ENCODE peak calls at places on chromosome 20, in ten cellular contexts. One of them, this sample, is unnamed.
A peak's percentile ranks its signal among the peaks of the same experiment; 100 is the strongest.

GRCh38 chr20:8642247-8642646 is 426.6 kb upstream of the PLCB4 start:
- DNase-seq in endothelial cell of umbilical vein: no peak
- DNase-seq in HCT116: no peak
- DNase-seq in SK-N-MC: no peak
- DNase-seq in transverse colon: no peak
- DNase-seq in GM12878: no peak
- DNase-seq in stomach: no peak
- DNase-seq in K562: no peak
- DNase-seq in GM23338: no peak
- DNase-seq in prostate gland: no peak
- DNase-seq in this sample: no peak

GRCh38 chr20:61933481-61933950 is 132.2 kb downstream of the TAF4 start:
- DNase-seq in endothelial cell of umbilical vein: no peak
- DNase-seq in HCT116: no peak
- DNase-seq in SK-N-MC: no peak
- DNase-seq in transverse colon: no peak
- DNase-seq in GM12878: no peak
- DNase-seq in stomach: no peak
- DNase-seq in K562: no peak
- DNase-seq in GM23338: no peak
- DNase-seq in prostate gland: no peak
- DNase-seq in this sample: peak; percentile 27

GRCh38 chr20:2729251-2729713 is 36.7 kb downstream of the EBF4 start:
- DNase-seq in endothelial cell of umbilical vein: no peak
- DNase-seq in HCT116: no peak
- DNase-seq in SK-N-MC: no peak
- DNase-seq in transverse colon: no peak
- DNase-seq in GM12878: no peak
- DNase-seq in stomach: no peak
- DNase-seq in K562: peak; percentile 21
- DNase-seq in GM23338: no peak
- DNase-seq in prostate gland: no peak
- DNase-seq in this sample: no peak

GRCh38 chr20:6660441-6660840 is 107.0 kb upstream of the BMP2 start:
- DNase-seq in endothelial cell of umbilical vein: no peak
- DNase-seq in HCT116: no peak
- DNase-seq in SK-N-MC: no peak
- DNase-seq in transverse colon: peak; percentile 79
- DNase-seq in GM12878: no peak
- DNase-seq in stomach: peak; percentile 75
- DNase-seq in K562: no peak
- DNase-seq in GM23338: no peak
- DNase-seq in prostate gland: no peak
- DNase-seq in this sample: no peak

GRCh38 chr20:52048365-52048764 is 143.2 kb downstream of the ZFP64 start:
- DNase-seq in endothelial cell of umbilical vein: no peak
- DNase-seq in HCT116: no peak
- DNase-seq in SK-N-MC: no peak
- DNase-seq in transverse colon: no peak
- DNase-seq in GM12878: no peak
- DNase-seq in stomach: no peak
- DNase-seq in K562: no peak
- DNase-seq in GM23338: peak; percentile 84
- DNase-seq in prostate gland: no peak
- DNase-seq in this sample: no peak

GRCh38 chr20:35866446-35867202 is 87.7 kb downstream of the SCAND1 start:
- DNase-seq in endothelial cell of umbilical vein: no peak
- DNase-seq in HCT116: no peak
- DNase-seq in SK-N-MC: no peak
- DNase-seq in transverse colon: no peak
- DNase-seq in GM12878: no peak
- DNase-seq in stomach: no peak
- DNase-seq in K562: no peak
- DNase-seq in GM23338: no peak
- DNase-seq in prostate gland: no peak
- DNase-seq in this sample: no peak

GRCh38 chr20:43584448-43585138 is 6.1 kb upstream of the IFT52 start:
- DNase-seq in endothelial cell of umbilical vein: no peak
- DNase-seq in HCT116: no peak
- DNase-seq in SK-N-MC: no peak
- DNase-seq in transverse colon: no peak
- DNase-seq in GM12878: no peak
- DNase-seq in stomach: no peak
- DNase-seq in K562: no peak
- DNase-seq in GM23338: peak; percentile 22
- DNase-seq in prostate gland: no peak
- DNase-seq in this sample: no peak

GRCh38 chr20:63317061-63317460 is 24.1 kb downstream of the COL20A1 start:
- DNase-seq in endothelial cell of umbilical vein: no peak
- DNase-seq in HCT116: no peak
- DNase-seq in SK-N-MC: no peak
- DNase-seq in transverse colon: no peak
- DNase-seq in GM12878: no peak
- DNase-seq in stomach: no peak
- DNase-seq in K562: no peak
- DNase-seq in GM23338: no peak
- DNase-seq in prostate gland: no peak
- DNase-seq in this sample: no peak

GRCh38 chr20:13487202-13487601 is 151.5 kb downstream of the TASP1 start:
- DNase-seq in endothelial cell of umbilical vein: no peak
- DNase-seq in HCT116: no peak
- DNase-seq in SK-N-MC: no peak
- DNase-seq in transverse colon: no peak
- DNase-seq in GM12878: no peak
- DNase-seq in stomach: no peak
- DNase-seq in K562: no peak
- DNase-seq in GM23338: no peak
- DNase-seq in prostate gland: no peak
- DNase-seq in this sample: no peak

GRCh38 chr20:24106155-24106800 is 117.7 kb upstream of the GGTLC1 start:
- DNase-seq in endothelial cell of umbilical vein: peak; percentile 61
- DNase-seq in HCT116: no peak
- DNase-seq in SK-N-MC: no peak
- DNase-seq in transverse colon: no peak
- DNase-seq in GM12878: no peak
- DNase-seq in stomach: no peak
- DNase-seq in K562: no peak
- DNase-seq in GM23338: no peak
- DNase-seq in prostate gland: no peak
- DNase-seq in this sample: no peak

GRCh38 chr20:24109537-24109936 is 121.0 kb upstream of the GGTLC1 start:
- DNase-seq in endothelial cell of umbilical vein: no peak
- DNase-seq in HCT116: no peak
- DNase-seq in SK-N-MC: no peak
- DNase-seq in transverse colon: no peak
- DNase-seq in GM12878: no peak
- DNase-seq in stomach: no peak
- DNase-seq in K562: no peak
- DNase-seq in GM23338: no peak
- DNase-seq in prostate gland: no peak
- DNase-seq in this sample: no peak

GRCh38 chr20:24102749-24103148 is 114.2 kb upstream of the GGTLC1 start:
- DNase-seq in endothelial cell of umbilical vein: peak; percentile 79
- DNase-seq in HCT116: no peak
- DNase-seq in SK-N-MC: no peak
- DNase-seq in transverse colon: no peak
- DNase-seq in GM12878: no peak
- DNase-seq in stomach: no peak
- DNase-seq in K562: no peak
- DNase-seq in GM23338: no peak
- DNase-seq in prostate gland: no peak
- DNase-seq in this sample: no peak

GRCh38 chr20:24109008-24109407 is 120.4 kb upstream of the GGTLC1 start:
- DNase-seq in endothelial cell of umbilical vein: no peak
- DNase-seq in HCT116: no peak
- DNase-seq in SK-N-MC: no peak
- DNase-seq in transverse colon: peak; percentile 13
- DNase-seq in GM12878: no peak
- DNase-seq in stomach: peak; percentile 28
- DNase-seq in K562: peak; percentile 17
- DNase-seq in GM23338: peak; percentile 14
- DNase-seq in prostate gland: no peak
- DNase-seq in this sample: no peak

DNA sequence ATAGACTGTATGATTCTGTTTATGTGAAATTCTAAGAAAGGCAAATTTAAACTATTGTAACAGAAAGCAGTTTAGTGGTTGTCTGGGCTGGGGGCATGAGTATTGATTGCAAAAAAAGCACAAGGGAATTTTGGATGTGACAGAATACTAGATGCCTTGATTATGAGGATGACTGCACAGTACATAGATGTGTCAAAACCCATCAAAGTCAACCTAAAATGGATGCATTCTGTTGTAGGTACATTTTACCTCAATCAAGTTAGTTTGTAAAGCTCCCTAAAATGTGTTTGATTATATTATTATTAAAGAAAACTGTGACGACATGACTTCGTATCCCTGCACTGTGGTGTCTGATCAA is 118.2 kb upstream of the GGTLC1 start:
- DNase-seq in endothelial cell of umbilical vein: no peak
- DNase-seq in HCT116: no peak
- DNase-seq in SK-N-MC: no peak
- DNase-seq in transverse colon: no peak
- DNase-seq in GM12878: no peak
- DNase-seq in stomach: no peak
- DNase-seq in K562: no peak
- DNase-seq in GM23338: no peak
- DNase-seq in prostate gland: no peak
- DNase-seq in this sample: no peak
- H3K36me3 ChIP-seq in endothelial cell of umbilical vein: no peaks in the 10 kb centered on the region
- H3K36me3 ChIP-seq in HCT116: no peaks in the 10 kb centered on the region
- H3K36me3 ChIP-seq in SK-N-MC: no peaks in the 10 kb centered on the region
- H3K36me3 ChIP-seq in transverse colon: no peaks in the 10 kb centered on the region
- H3K36me3 ChIP-seq in GM12878: no peaks in the 10 kb centered on the region
- H3K36me3 ChIP-seq in stomach: no peaks in the 10 kb centered on the region
- H3K36me3 ChIP-seq in K562: no peaks in the 10 kb centered on the region
- H3K36me3 ChIP-seq in GM23338: no peaks in the 10 kb centered on the region
- H3K36me3 ChIP-seq in prostate gland: no peaks in the 10 kb centered on the region
- H3K36me3 ChIP-seq in this sample: no peaks in the 10 kb centered on the region

GRCh38 chr20:4972506-4973251 is 28.6 kb downstream of the SLC23A2 start:
- DNase-seq in endothelial cell of umbilical vein: peak; percentile 69
- DNase-seq in HCT116: no peak
- DNase-seq in SK-N-MC: no peak
- DNase-seq in transverse colon: no peak
- DNase-seq in GM12878: no peak
- DNase-seq in stomach: no peak
- DNase-seq in K562: no peak
- DNase-seq in GM23338: no peak
- DNase-seq in prostate gland: no peak
- DNase-seq in this sample: no peak
- TF ChIP-seq POLR2AphosphoS5 in endothelial cell of umbilical vein: no peak
- TF ChIP-seq POLR2AphosphoS5 in HCT116: no peak
- TF ChIP-seq POLR2AphosphoS5 in SK-N-MC: no peak
- TF ChIP-seq POLR2AphosphoS5 in transverse colon: no peak
- TF ChIP-seq POLR2AphosphoS5 in GM12878: no peak
- TF ChIP-seq POLR2AphosphoS5 in stomach: no peak
- TF ChIP-seq POLR2AphosphoS5 in K562: no peak
- TF ChIP-seq POLR2AphosphoS5 in GM23338: no peak
- TF ChIP-seq POLR2AphosphoS5 in prostate gland: no peak
- TF ChIP-seq POLR2AphosphoS5 in this sample: no peak

DNA sequence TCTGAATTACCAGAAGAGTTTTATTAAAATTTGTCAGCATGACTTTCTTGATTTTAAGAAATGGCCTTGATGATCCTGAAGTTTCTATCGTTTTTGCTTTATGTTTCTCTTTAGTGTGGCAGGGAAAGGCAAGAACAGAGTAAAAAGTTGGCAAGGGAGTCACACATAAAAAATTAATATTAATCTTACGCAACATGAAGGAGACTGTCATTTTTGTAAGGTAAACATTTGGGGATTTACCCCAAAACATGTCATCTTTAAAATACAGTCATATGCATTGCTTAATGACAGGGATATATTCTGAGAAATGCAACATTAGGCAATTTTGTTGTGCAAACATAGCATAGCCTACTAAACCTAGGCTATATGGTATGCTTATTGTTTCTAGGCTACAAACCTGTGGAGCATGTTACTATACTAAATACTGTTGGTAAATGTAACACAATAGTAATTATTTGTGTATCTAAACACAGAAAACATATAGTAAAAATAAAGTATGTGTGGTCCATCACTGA is 5.4 kb downstream of the RBL1 start:
- DNase-seq in endothelial cell of umbilical vein: no peak
- DNase-seq in HCT116: no peak
- DNase-seq in SK-N-MC: no peak
- DNase-seq in transverse colon: no peak
- DNase-seq in GM12878: no peak
- DNase-seq in stomach: no peak
- DNase-seq in K562: no peak
- DNase-seq in GM23338: no peak
- DNase-seq in prostate gland: no peak
- DNase-seq in this sample: no peak
- H3K36me3 ChIP-seq in endothelial cell of umbilical vein: peaks cover 3% of the 10 kb centered on the region
- H3K36me3 ChIP-seq in HCT116: peaks cover 10% of the 10 kb centered on the region
- H3K36me3 ChIP-seq in SK-N-MC: peaks cover 73% of the 10 kb centered on the region
- H3K36me3 ChIP-seq in transverse colon: peaks cover 1% of the 10 kb centered on the region
- H3K36me3 ChIP-seq in GM12878: peaks cover 5% of the 10 kb centered on the region
- H3K36me3 ChIP-seq in stomach: peaks cover 36% of the 10 kb centered on the region
- H3K36me3 ChIP-seq in K562: peaks cover 75% of the 10 kb centered on the region
- H3K36me3 ChIP-seq in GM23338: peaks cover 21% of the 10 kb centered on the region
- H3K36me3 ChIP-seq in prostate gland: no peaks in the 10 kb centered on the region
- H3K36me3 ChIP-seq in this sample: no peaks in the 10 kb centered on the region

GRCh38 chr20:53522696-53523095 is 70.9 kb downstream of the ZNF217 start:
- DNase-seq in endothelial cell of umbilical vein: no peak
- DNase-seq in HCT116: no peak
- DNase-seq in SK-N-MC: no peak
- DNase-seq in transverse colon: no peak
- DNase-seq in GM12878: no peak
- DNase-seq in stomach: no peak
- DNase-seq in K562: no peak
- DNase-seq in GM23338: no peak
- DNase-seq in prostate gland: no peak
- DNase-seq in this sample: no peak
- TF ChIP-seq POLR2AphosphoS5 in endothelial cell of umbilical vein: no peak
- TF ChIP-seq POLR2AphosphoS5 in HCT116: no peak
- TF ChIP-seq POLR2AphosphoS5 in SK-N-MC: no peak
- TF ChIP-seq POLR2AphosphoS5 in transverse colon: no peak
- TF ChIP-seq POLR2AphosphoS5 in GM12878: no peak
- TF ChIP-seq POLR2AphosphoS5 in stomach: no peak
- TF ChIP-seq POLR2AphosphoS5 in K562: no peak
- TF ChIP-seq POLR2AphosphoS5 in GM23338: no peak
- TF ChIP-seq POLR2AphosphoS5 in prostate gland: no peak
- TF ChIP-seq POLR2AphosphoS5 in this sample: no peak

This sample was measured in breast epithelium.